ENCODE peak calls at places on chromosomes 3 and 15, in ten cellular contexts. One of them, this sample, is unnamed.

GRCh38 chr3:185717121-185717520 is 107.7 kb downstream of the IGF2BP2 start:
- DNase-seq in GM12878: no peak
- DNase-seq in hepatocyte: peak; percentile 56
- DNase-seq in A549: no peak
- DNase-seq in left ventricle myocardium inferior: no peak
- DNase-seq in tibial nerve: no peak
- DNase-seq in GM23338: no peak
- DNase-seq in endothelial cell of umbilical vein: peak; percentile 39
- DNase-seq in kidney: no peak
- DNase-seq in brain microvascular endothelial cell: peak; percentile 47
- DNase-seq in this sample: no peak

GRCh38 chr3:189139631-189140030 is 32.1 kb upstream of the TPRG1 start:
- DNase-seq in GM23338: no peak
- DNase-seq in tibial nerve: no peak
- DNase-seq in hepatocyte: no peak
- DNase-seq in endothelial cell of umbilical vein: no peak
- DNase-seq in kidney: no peak
- DNase-seq in left ventricle myocardium inferior: no peak
- DNase-seq in brain microvascular endothelial cell: no peak
- DNase-seq in GM12878: no peak
- DNase-seq in A549: no peak
- DNase-seq in this sample: no peak

GRCh38 chr15:100043732-100044131 is 298.0 kb downstream of the ADAMTS17 start:
- DNase-seq in hepatocyte: no peak
- DNase-seq in left ventricle myocardium inferior: no peak
- DNase-seq in endothelial cell of umbilical vein: peak; percentile 24
- DNase-seq in A549: no peak
- DNase-seq in GM23338: no peak
- DNase-seq in GM12878: no peak
- DNase-seq in kidney: no peak
- DNase-seq in brain microvascular endothelial cell: no peak
- DNase-seq in tibial nerve: no peak
- DNase-seq in this sample: no peak

GRCh38 chr3:64216706-64217105 is 8.6 kb downstream of the PRICKLE2 start:
- DNase-seq in GM12878: no peak
- DNase-seq in GM23338: peak; percentile 45
- DNase-seq in tibial nerve: no peak
- DNase-seq in brain microvascular endothelial cell: no peak
- DNase-seq in endothelial cell of umbilical vein: peak; percentile 62
- DNase-seq in left ventricle myocardium inferior: no peak
- DNase-seq in hepatocyte: peak; percentile 23
- DNase-seq in A549: no peak
- DNase-seq in kidney: no peak
- DNase-seq in this sample: no peak

GRCh38 chr3:17915341-17915740 is 172.9 kb upstream of the TBC1D5 start:
- DNase-seq in A549: no peak
- DNase-seq in endothelial cell of umbilical vein: no peak
- DNase-seq in GM12878: no peak
- DNase-seq in hepatocyte: no peak
- DNase-seq in left ventricle myocardium inferior: no peak
- DNase-seq in kidney: no peak
- DNase-seq in brain microvascular endothelial cell: no peak
- DNase-seq in tibial nerve: no peak
- DNase-seq in GM23338: no peak
- DNase-seq in this sample: no peak

GRCh38 chr3:16482194-16482769 is 31.2 kb downstream of the RFTN1 start:
- DNase-seq in brain microvascular endothelial cell: no peak
- DNase-seq in hepatocyte: no peak
- DNase-seq in GM23338: no peak
- DNase-seq in endothelial cell of umbilical vein: no peak
- DNase-seq in A549: no peak
- DNase-seq in tibial nerve: no peak
- DNase-seq in left ventricle myocardium inferior: no peak
- DNase-seq in GM12878: no peak
- DNase-seq in kidney: no peak
- DNase-seq in this sample: no peak

GRCh38 chr3:17195856-17196604 is 311.3 kb downstream of the PLCL2 start:
- DNase-seq in GM12878: peak; percentile 83
- DNase-seq in endothelial cell of umbilical vein: no peak
- DNase-seq in kidney: no peak
- DNase-seq in A549: no peak
- DNase-seq in hepatocyte: no peak
- DNase-seq in brain microvascular endothelial cell: no peak
- DNase-seq in left ventricle myocardium inferior: no peak
- DNase-seq in GM23338: peak; percentile 25
- DNase-seq in tibial nerve: no peak
- DNase-seq in this sample: no peak

GRCh38 chr15:98547741-98548166 is 100.6 kb upstream of the IGF1R start:
- DNase-seq in left ventricle myocardium inferior: no peak
- DNase-seq in GM12878: no peak
- DNase-seq in GM23338: peak; percentile 62
- DNase-seq in kidney: peak; percentile 73
- DNase-seq in tibial nerve: peak; percentile 19
- DNase-seq in A549: no peak
- DNase-seq in hepatocyte: peak; percentile 15
- DNase-seq in brain microvascular endothelial cell: peak; percentile 6
- DNase-seq in endothelial cell of umbilical vein: no peak
- DNase-seq in this sample: peak; percentile 79

GRCh38 chr3:196120291-196120951 is 38.5 kb upstream of the TFRC start:
- DNase-seq in A549: no peak
- DNase-seq in hepatocyte: peak; percentile 25
- DNase-seq in brain microvascular endothelial cell: no peak
- DNase-seq in left ventricle myocardium inferior: peak; percentile 28
- DNase-seq in tibial nerve: no peak
- DNase-seq in GM12878: no peak
- DNase-seq in kidney: no peak
- DNase-seq in endothelial cell of umbilical vein: no peak
- DNase-seq in GM23338: no peak
- DNase-seq in this sample: no peak

GRCh38 chr3:58835075-58835474 is 168.5 kb upstream of the FAM3D start:
- DNase-seq in tibial nerve: no peak
- DNase-seq in GM23338: no peak
- DNase-seq in endothelial cell of umbilical vein: no peak
- DNase-seq in brain microvascular endothelial cell: peak; percentile 45
- DNase-seq in kidney: no peak
- DNase-seq in GM12878: no peak
- DNase-seq in left ventricle myocardium inferior: no peak
- DNase-seq in A549: no peak
- DNase-seq in hepatocyte: no peak
- DNase-seq in this sample: no peak

GRCh38 chr3:120147072-120147871 is 53.0 kb upstream of the GSK3B start:
- DNase-seq in tibial nerve: no peak
- DNase-seq in hepatocyte: peak; percentile 31
- DNase-seq in kidney: no peak
- DNase-seq in A549: peak; percentile 32
- DNase-seq in left ventricle myocardium inferior: no peak
- DNase-seq in GM12878: no peak
- DNase-seq in GM23338: peak; percentile 65
- DNase-seq in brain microvascular endothelial cell: no peak
- DNase-seq in endothelial cell of umbilical vein: peak; percentile 25
- DNase-seq in this sample: no peak

GRCh38 chr15:73884159-73884558 is 10.8 kb downstream of the TBC1D21 start:
- DNase-seq in GM23338: no peak
- DNase-seq in left ventricle myocardium inferior: no peak
- DNase-seq in kidney: no peak
- DNase-seq in A549: no peak
- DNase-seq in brain microvascular endothelial cell: no peak
- DNase-seq in endothelial cell of umbilical vein: no peak
- DNase-seq in GM12878: no peak
- DNase-seq in tibial nerve: no peak
- DNase-seq in hepatocyte: no peak
- DNase-seq in this sample: no peak

GRCh38 chr15:52496776-52497470 is 31.8 kb downstream of the MYO5A start:
- DNase-seq in brain microvascular endothelial cell: peak; percentile 12
- DNase-seq in hepatocyte: no peak
- DNase-seq in tibial nerve: no peak
- DNase-seq in kidney: no peak
- DNase-seq in endothelial cell of umbilical vein: peak; percentile 62
- DNase-seq in A549: peak; percentile 44
- DNase-seq in GM23338: no peak
- DNase-seq in GM12878: no peak
- DNase-seq in left ventricle myocardium inferior: no peak
- DNase-seq in this sample: no peak

GRCh38 chr15:63718590-63719035 is 115.1 kb downstream of the HERC1 start:
- DNase-seq in A549: peak; percentile 59
- DNase-seq in left ventricle myocardium inferior: no peak
- DNase-seq in GM12878: no peak
- DNase-seq in GM23338: no peak
- DNase-seq in tibial nerve: no peak
- DNase-seq in endothelial cell of umbilical vein: no peak
- DNase-seq in brain microvascular endothelial cell: peak; percentile 24
- DNase-seq in kidney: no peak
- DNase-seq in hepatocyte: peak; percentile 15
- DNase-seq in this sample: no peak
- H3K27ac ChIP-seq in A549: no peak overlapping the region
- H3K27ac ChIP-seq in left ventricle myocardium inferior: no peak overlapping the region
- H3K27ac ChIP-seq in GM12878: no peak overlapping the region
- H3K27ac ChIP-seq in GM23338: no peak overlapping the region
- H3K27ac ChIP-seq in tibial nerve: no peak overlapping the region
- H3K27ac ChIP-seq in endothelial cell of umbilical vein: no peak overlapping the region
- H3K27ac ChIP-seq in brain microvascular endothelial cell: no peak overlapping the region
- H3K27ac ChIP-seq in kidney: no peak overlapping the region
- H3K27ac ChIP-seq in hepatocyte: peak overlapping the region; percentile 66
- H3K27ac ChIP-seq in this sample: no peak overlapping the region

GRCh38 chr15:37208475-37209363 is 108.4 kb upstream of the MEIS2 start:
- DNase-seq in GM12878: no peak
- DNase-seq in kidney: no peak
- DNase-seq in tibial nerve: no peak
- DNase-seq in A549: no peak
- DNase-seq in hepatocyte: no peak
- DNase-seq in endothelial cell of umbilical vein: no peak
- DNase-seq in brain microvascular endothelial cell: no peak
- DNase-seq in left ventricle myocardium inferior: no peak
- DNase-seq in GM23338: no peak
- DNase-seq in this sample: no peak

GRCh38 chr15:37204698-37205097 is 104.3 kb upstream of the MEIS2 start:
- DNase-seq in GM23338: peak; percentile 13
- DNase-seq in brain microvascular endothelial cell: no peak
- DNase-seq in endothelial cell of umbilical vein: no peak
- DNase-seq in tibial nerve: no peak
- DNase-seq in GM12878: no peak
- DNase-seq in kidney: no peak
- DNase-seq in hepatocyte: peak; percentile 7
- DNase-seq in left ventricle myocardium inferior: no peak
- DNase-seq in A549: peak; percentile 2
- DNase-seq in this sample: no peak

GRCh38 chr15:37203050-37203449 is 102.7 kb upstream of the MEIS2 start:
- DNase-seq in GM12878: no peak
- DNase-seq in tibial nerve: no peak
- DNase-seq in brain microvascular endothelial cell: no peak
- DNase-seq in GM23338: no peak
- DNase-seq in endothelial cell of umbilical vein: no peak
- DNase-seq in kidney: no peak
- DNase-seq in hepatocyte: no peak
- DNase-seq in left ventricle myocardium inferior: no peak
- DNase-seq in A549: no peak
- DNase-seq in this sample: no peak

DNA sequence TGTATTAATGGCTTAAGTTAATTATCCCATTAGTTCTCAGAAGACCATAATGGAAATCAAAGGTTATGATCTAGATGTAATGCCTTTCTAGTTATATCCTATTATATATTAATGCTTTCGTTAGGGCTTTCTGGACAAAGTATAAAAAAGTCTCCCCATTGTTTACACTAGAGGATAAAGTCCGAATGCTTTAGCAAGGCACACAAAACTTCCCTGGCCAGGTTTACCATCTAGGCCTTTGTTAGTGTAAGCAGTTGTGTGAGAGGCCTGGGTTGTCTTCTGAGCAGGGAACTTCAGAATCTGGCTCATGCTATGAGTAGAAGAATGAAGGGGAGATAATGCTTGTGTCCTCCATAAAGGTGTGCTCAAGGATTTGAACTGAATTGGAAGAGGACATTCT is 106.3 kb upstream of the MEIS2 start:
- DNase-seq in endothelial cell of umbilical vein: no peak
- DNase-seq in GM23338: no peak
- DNase-seq in A549: no peak
- DNase-seq in GM12878: no peak
- DNase-seq in kidney: no peak
- DNase-seq in hepatocyte: peak; percentile 28
- DNase-seq in left ventricle myocardium inferior: no peak
- DNase-seq in brain microvascular endothelial cell: no peak
- DNase-seq in tibial nerve: no peak
- DNase-seq in this sample: no peak
- TF ChIP-seq CTCF in endothelial cell of umbilical vein: no peak
- TF ChIP-seq CTCF in GM23338: no peak
- TF ChIP-seq CTCF in A549: no peak
- TF ChIP-seq CTCF in GM12878: no peak
- TF ChIP-seq CTCF in kidney: no peak
- TF ChIP-seq CTCF in hepatocyte: no peak
- TF ChIP-seq CTCF in left ventricle myocardium inferior: no peak
- TF ChIP-seq CTCF in brain microvascular endothelial cell: no peak
- TF ChIP-seq CTCF in tibial nerve: no peak
- TF ChIP-seq CTCF in this sample: no peak

DNA sequence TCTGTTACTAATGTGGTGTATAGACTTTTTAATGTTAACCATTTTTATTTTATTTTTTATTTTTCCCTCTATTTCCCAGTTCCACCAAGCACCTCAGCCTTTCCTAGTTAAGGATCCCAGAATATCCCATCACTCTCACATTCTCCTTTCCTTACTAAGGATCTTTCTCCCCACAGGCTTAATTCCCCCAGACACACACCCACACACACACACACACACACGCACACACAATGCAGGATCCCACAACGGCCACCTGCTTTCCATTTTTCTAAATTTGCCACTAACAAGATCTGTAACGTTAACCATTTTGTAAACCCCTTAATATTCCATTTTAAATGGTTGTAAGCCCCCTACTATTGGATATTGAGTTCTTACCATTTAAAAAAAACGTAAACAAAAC is 404.1 kb downstream of the ZIC1 start:
- DNase-seq in endothelial cell of umbilical vein: peak; percentile 12
- DNase-seq in brain microvascular endothelial cell: no peak
- DNase-seq in A549: no peak
- DNase-seq in kidney: no peak
- DNase-seq in tibial nerve: no peak
- DNase-seq in left ventricle myocardium inferior: no peak
- DNase-seq in GM12878: no peak
- DNase-seq in hepatocyte: no peak
- DNase-seq in GM23338: no peak
- DNase-seq in this sample: no peak
- H3K27ac ChIP-seq in endothelial cell of umbilical vein: peak overlapping the region; percentile 95
- H3K27ac ChIP-seq in brain microvascular endothelial cell: no peak overlapping the region
- H3K27ac ChIP-seq in A549: no peak overlapping the region
- H3K27ac ChIP-seq in kidney: no peak overlapping the region
- H3K27ac ChIP-seq in tibial nerve: no peak overlapping the region
- H3K27ac ChIP-seq in left ventricle myocardium inferior: no peak overlapping the region
- H3K27ac ChIP-seq in GM12878: no peak overlapping the region
- H3K27ac ChIP-seq in hepatocyte: no peak overlapping the region
- H3K27ac ChIP-seq in GM23338: no peak overlapping the region
- H3K27ac ChIP-seq in this sample: no peak overlapping the region

GRCh38 chr15:35293353-35294130 is 208.4 kb upstream of the NANOGP8 start:
- DNase-seq in hepatocyte: peak; percentile 39
- DNase-seq in brain microvascular endothelial cell: peak; percentile 54
- DNase-seq in GM12878: no peak
- DNase-seq in tibial nerve: no peak
- DNase-seq in kidney: no peak
- DNase-seq in endothelial cell of umbilical vein: peak; percentile 81
- DNase-seq in A549: peak; percentile 82
- DNase-seq in left ventricle myocardium inferior: no peak
- DNase-seq in GM23338: peak; percentile 58
- DNase-seq in this sample: no peak
- TF ChIP-seq CTCF in hepatocyte: peak; percentile 17
- TF ChIP-seq CTCF in brain microvascular endothelial cell: peak; percentile 57
- TF ChIP-seq CTCF in GM12878: no peak
- TF ChIP-seq CTCF in tibial nerve: no peak
- TF ChIP-seq CTCF in kidney: no peak
- TF ChIP-seq CTCF in endothelial cell of umbilical vein: peak; percentile 25
- TF ChIP-seq CTCF in A549: peak; percentile 28
- TF ChIP-seq CTCF in left ventricle myocardium inferior: no peak
- TF ChIP-seq CTCF in GM23338: peak; percentile 28
- TF ChIP-seq CTCF in this sample: peak; percentile 7

GRCh38 chr3:66179813-66180212 is 41.0 kb upstream of the SLC25A26 start:
- DNase-seq in endothelial cell of umbilical vein: no peak
- DNase-seq in GM12878: no peak
- DNase-seq in GM23338: no peak
- DNase-seq in tibial nerve: no peak
- DNase-seq in left ventricle myocardium inferior: no peak
- DNase-seq in brain microvascular endothelial cell: peak; percentile 7
- DNase-seq in kidney: no peak
- DNase-seq in hepatocyte: no peak
- DNase-seq in A549: no peak
- DNase-seq in this sample: no peak
- H3K27ac ChIP-seq in endothelial cell of umbilical vein: no peak overlapping the region
- H3K27ac ChIP-seq in GM12878: no peak overlapping the region
- H3K27ac ChIP-seq in GM23338: no peak overlapping the region
- H3K27ac ChIP-seq in tibial nerve: no peak overlapping the region
- H3K27ac ChIP-seq in left ventricle myocardium inferior: peak overlapping the region; percentile 86
- H3K27ac ChIP-seq in brain microvascular endothelial cell: no peak overlapping the region
- H3K27ac ChIP-seq in kidney: no peak overlapping the region
- H3K27ac ChIP-seq in hepatocyte: no peak overlapping the region
- H3K27ac ChIP-seq in A549: no peak overlapping the region
- H3K27ac ChIP-seq in this sample: no peak overlapping the region